ENCODE peak calls at places on chromosomes 16 and 17, in five cellular contexts. Z is K562, P is lung, S is thoracic aorta, L is IMR-90. H is an unnamed sample.

GRCh38 chr17:78387982-78388941 is 9.8 kb downstream of the PGS1 start:
- DNase-seq in P (no peak), Z (no peak), S (no peak), L (peak; percentile 89), H (no peak)

GRCh38 chr17:29113334-29113733 is 66.9 kb downstream of the MYO18A start:
- DNase-seq in S (no peak), Z (no peak), L (no peak), P (no peak), H (no peak)

GRCh38 chr17:18991531-18992315 is 12.8 kb downstream of the FAM83G start:
- DNase-seq in P (no peak), Z (no peak), L (no peak), S (no peak), H (no peak)

GRCh38 chr16:84478172-84478948 is 26.1 kb downstream of the MEAK7 start:
- DNase-seq in L (peak; percentile 88), S (no peak), P (no peak), Z (peak; percentile 18), H (no peak)

GRCh38 chr17:69949931-69950330 is 125.1 kb upstream of the KCNJ16 start:
- DNase-seq in P (no peak), S (no peak), Z (peak; percentile 40), L (peak; percentile 7), H (no peak)

GRCh38 chr16:70402916-70403659 is 35.8 kb downstream of the ST3GAL2 start:
- DNase-seq in Z (no peak), P (no peak), S (no peak), L (peak; percentile 63), H (no peak)

GRCh38 chr17:71496552-71496951 is 624.3 kb upstream of the SOX9 start:
- DNase-seq in L (peak; percentile 78), Z (no peak), P (no peak), S (no peak), H (no peak)

GRCh38 chr17:1931759-1932579 is 93.2 kb downstream of the RTN4RL1 start:
- DNase-seq in L (peak; percentile 7), S (no peak), Z (no peak), P (no peak), H (peak; percentile 55)

GRCh38 chr17:36085710-36086268 is 4.2 kb downstream of the CCL3 start:
- DNase-seq in L (no peak), P (no peak), Z (no peak), S (no peak), H (no peak)

GRCh38 chr17:37067555-37068111 is 118.9 kb downstream of the AATF start:
- DNase-seq in P (peak; percentile 32), S (no peak), Z (peak; percentile 51), L (peak; percentile 83), H (peak; percentile 54)

GRCh38 chr16:23524886-23525285 is 14.6 kb upstream of the GGA2 start:
- DNase-seq in P (no peak), S (no peak), Z (no peak), L (no peak), H (no peak)

GRCh38 chr16:83335076-83335475 is 472.7 kb upstream of the HSBP1 start:
- DNase-seq in L (peak; percentile 31), P (no peak), Z (no peak), S (no peak), H (no peak)

GRCh38 chr16:51538707-51539604 is 387.9 kb upstream of the SALL1 start:
- DNase-seq in Z (no peak), S (no peak), P (no peak), L (peak; percentile 92), H (no peak)

GRCh38 chr16:85274924-85275323 is 162.7 kb upstream of the CIBAR2 start:
- DNase-seq in P (no peak), L (no peak), Z (peak; percentile 76), S (no peak), H (no peak)

GRCh38 chr16:13084331-13084730 is 182.9 kb downstream of the SHISA9 start:
- DNase-seq in Z (no peak), P (no peak), S (no peak), L (no peak), H (no peak)

GRCh38 chr16:1333149-1333812 is at the start of gene BAIAP3:
- DNase-seq in Z (peak; percentile 74), L (no peak), S (no peak), P (no peak), H (no peak)

GRCh38 chr16:78684655-78685400 is 585.4 kb downstream of the WWOX start:
- DNase-seq in S (no peak), P (no peak), L (no peak), Z (no peak), H (no peak)

GRCh38 chr17:36089888-36090836 is at the start of gene CCL3:
- DNase-seq in Z (no peak), P (no peak), L (no peak), S (no peak), H (no peak)

GRCh38 chr16:66682271-66682670 is 14.3 kb downstream of the CMTM4 start:
- DNase-seq in P (no peak), L (no peak), Z (no peak), S (no peak), H (no peak)

GRCh38 chr17:81120695-81121621 is 44.3 kb upstream of the PVALEF start:
- DNase-seq in Z (no peak), S (no peak), P (no peak), L (no peak), H (peak; percentile 39)

GRCh38 chr16:87108941-87109340 is 208.3 kb downstream of the C16orf95 start:
- DNase-seq in L (peak; percentile 47), P (no peak), S (no peak), Z (no peak), H (no peak)

GRCh38 chr17:1882836-1883235 is 53.0 kb downstream of the RPA1 start:
- DNase-seq in P (no peak), Z (peak; percentile 33), L (peak; percentile 24), S (no peak), H (no peak)

GRCh38 chr17:65228734-65229390 is 91.7 kb downstream of the RGS9 start:
- DNase-seq in S (no peak), P (peak; percentile 53), Z (peak; percentile 80), L (peak; percentile 22), H (no peak)

GRCh38 chr16:77961811-77962210 is 60.5 kb upstream of the CLEC3A start:
- DNase-seq in L (peak; percentile 59), P (no peak), Z (no peak), S (no peak), H (no peak)

GRCh38 chr17:76826290-76827138 is 41.7 kb upstream of the MGAT5B start:
- DNase-seq in L (no peak), Z (no peak), P (no peak), S (no peak), H (no peak)

GRCh38 chr16:74817851-74818250 is 43.2 kb upstream of the FA2H start:
- DNase-seq in P (no peak), L (no peak), S (no peak), Z (no peak), H (no peak)
- TF ChIP-seq CTCF in P (no peak), L (no peak), S (no peak), Z (peak; percentile 6), H (peak; percentile 37)

GRCh38 chr17:4500188-4500565 is 1.5 kb downstream of the SPNS2 start:
- DNase-seq in P (no peak), Z (no peak), S (no peak), L (no peak), H (no peak)

GRCh38 chr17:4498461-4499397 is at the start of gene SPNS2:
- DNase-seq in S (no peak), P (no peak), Z (peak; percentile 59), L (peak; percentile 29), H (peak; percentile 53)

GRCh38 chr17:4497101-4497824 is 1.4 kb upstream of the SPNS2 start:
- DNase-seq in P (no peak), S (peak; percentile 47), Z (no peak), L (peak; percentile 52), H (no peak)

GRCh38 chr17:4501295-4501949 is 2.7 kb downstream of the SPNS2 start:
- DNase-seq in P (no peak), S (no peak), Z (no peak), L (no peak), H (no peak)

DNA sequence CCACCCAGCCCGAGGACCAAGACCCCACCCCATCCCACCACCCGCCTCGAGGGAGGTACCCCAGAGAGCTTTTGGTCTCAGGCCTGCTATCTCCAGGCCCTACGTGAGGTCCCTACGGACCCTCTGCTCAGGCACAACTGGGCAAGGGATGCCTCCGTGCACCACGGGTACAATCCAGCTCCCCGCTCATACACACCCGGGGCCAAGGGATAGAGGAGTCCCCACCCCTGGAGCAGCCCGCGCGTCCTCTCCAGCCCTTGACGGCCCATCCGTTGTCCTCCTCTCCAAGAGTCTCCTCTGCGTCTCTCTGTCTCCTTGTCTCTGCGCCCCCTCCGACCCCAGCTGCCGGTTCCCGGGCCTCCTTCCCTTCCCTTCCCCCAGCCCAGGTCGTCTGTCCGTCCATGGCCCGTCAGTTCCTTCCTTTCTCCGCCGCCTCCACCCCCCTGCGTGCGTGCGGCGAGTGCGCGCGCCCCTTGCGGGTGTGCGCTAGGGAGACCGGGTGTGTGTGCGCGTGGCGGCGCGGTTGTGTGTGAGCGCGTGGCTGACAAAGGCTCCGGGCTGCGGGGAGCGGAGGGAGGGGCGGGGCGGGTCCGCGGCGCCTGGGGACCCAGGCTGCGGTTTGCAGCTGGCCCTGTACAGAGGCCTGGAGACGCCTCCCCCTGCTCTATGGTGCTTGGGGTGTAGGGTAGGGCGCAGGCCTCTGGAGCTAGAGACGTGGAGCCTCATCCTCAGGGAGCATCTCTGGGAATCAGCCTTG is 928 bp downstream of the SPNS2 start:
- DNase-seq in P (no peak), L (no peak), Z (no peak), S (no peak), H (no peak)
- H3K27me3 ChIP-seq in P (no peaks in the 10 kb centered on the region), L (peaks cover 64% of the 10 kb centered on the region), Z (peaks cover 65% of the 10 kb centered on the region), S (no peaks in the 10 kb centered on the region), H (no peaks in the 10 kb centered on the region)

GRCh38 chr16:35174006-35174405 is 1714.6 kb downstream of the TP53TG3F start:
- DNase-seq in S (no peak), L (no peak), P (no peak), Z (no peak), H (no peak)
- H3K9me3 ChIP-seq in S (no peaks in the 10 kb centered on the region), L (peaks cover 25% of the 10 kb centered on the region), P (peaks cover 27% of the 10 kb centered on the region), Z (no peaks in the 10 kb centered on the region), H (no peaks in the 10 kb centered on the region)

GRCh38 chr16:3095869-3096268 is 3.2 kb downstream of the ZSCAN10 start:
- DNase-seq in Z (peak; percentile 54), L (no peak), P (no peak), S (no peak), H (no peak)
- TF ChIP-seq CTCF in Z (peak; percentile 67), L (peak; percentile 16), P (no peak), S (no peak), H (peak; percentile 22)

DNA sequence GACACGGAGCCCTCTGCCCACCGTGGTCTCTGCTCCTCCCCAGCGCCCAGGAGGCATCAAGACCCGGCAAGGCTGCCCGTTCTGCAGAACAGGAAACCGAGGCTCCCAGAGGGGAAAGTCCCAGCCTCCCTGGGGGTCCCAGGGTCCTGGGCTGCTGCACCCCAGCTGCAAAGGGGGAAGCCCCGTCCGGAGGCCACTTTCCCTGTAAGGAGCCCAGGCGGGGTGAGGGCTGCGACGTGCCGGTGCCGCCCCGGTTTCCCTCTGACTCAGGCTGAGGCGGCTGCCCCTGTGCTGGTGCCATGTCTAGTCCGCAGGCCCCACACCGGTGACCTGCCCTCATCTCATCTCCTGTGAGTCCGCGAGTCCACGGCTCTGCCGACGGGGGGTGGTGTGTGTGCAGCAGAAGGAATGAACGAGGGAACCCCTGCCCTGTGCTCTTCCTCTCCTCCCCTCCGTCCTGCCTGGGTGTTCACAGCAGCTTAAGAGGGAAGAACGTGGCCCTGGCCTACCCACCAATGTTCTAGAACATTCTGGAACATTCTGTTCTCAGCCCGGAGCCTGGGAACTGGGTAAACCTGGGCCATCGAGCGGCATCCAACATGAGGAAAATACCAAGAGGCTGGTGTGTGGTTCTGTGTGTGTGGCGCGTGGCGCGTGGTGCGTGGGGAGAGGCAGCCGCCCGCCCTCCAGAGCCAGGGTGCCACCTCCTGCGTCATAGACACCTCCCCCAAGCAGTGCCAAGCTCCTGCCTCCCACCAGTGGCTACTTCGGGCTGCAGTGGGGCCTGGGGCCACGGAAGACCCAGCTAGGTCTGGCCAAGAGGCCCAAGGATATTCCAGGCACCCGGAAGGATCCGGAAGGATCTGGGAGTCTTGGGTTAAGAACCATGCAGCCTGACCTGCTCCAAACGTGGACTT is 7.0 kb upstream of the CBFA2T3 start:
- DNase-seq in Z (no peak), S (no peak), P (no peak), L (no peak), H (no peak)
- H3K27me3 ChIP-seq in Z (no peaks in the 10 kb centered on the region), S (no peaks in the 10 kb centered on the region), P (no peaks in the 10 kb centered on the region), L (peaks cover 31% of the 10 kb centered on the region), H (peaks cover 1% of the 10 kb centered on the region)